ENCODE peak calls at places on chromosomes 5 and 9, in seven cellular contexts. E is mesendoderm, A is IMR-90, M is neuronal stem cell, J is H1, K is H9, R is trophoblast cell. I is an unnamed sample.

GRCh38 chr5:138469540-138470321 is 4.5 kb downstream of the EGR1 start:
- DNase-seq in E (peak; percentile 65), A (peak; percentile 91), M (no peak), J (peak; percentile 31), K (peak; percentile 80), R (peak; percentile 81), I (peak; percentile 98)

GRCh38 chr9:14031015-14031414 is 282.9 kb downstream of the NFIB start:
- DNase-seq in E (peak; percentile 76), A (peak; percentile 18), M (peak; percentile 29), J (no peak), K (peak; percentile 48), R (no peak), I (peak; percentile 64)

GRCh38 chr9:92706218-92706940 is 36.4 kb upstream of the IPPK start:
- DNase-seq in E (peak; percentile 78), A (no peak), M (no peak), J (no peak), K (peak; percentile 79), R (peak; percentile 68), I (no peak)

GRCh38 chr9:87497604-87498045 is at the start of gene DAPK1:
- DNase-seq in E (peak; percentile 93), A (no peak), M (peak; percentile 72), J (no peak), K (peak; percentile 83), R (peak; percentile 84), I (peak; percentile 43)

GRCh38 chr5:41196197-41196596 is 17.1 kb downstream of the C6 start:
- DNase-seq in E (no peak), A (peak; percentile 31), M (no peak), J (no peak), K (no peak), R (no peak), I (no peak)

GRCh38 chr9:35828716-35829083 is at the start of gene FAM221B:
- DNase-seq in E (peak; percentile 66), A (no peak), M (peak; percentile 77), J (no peak), K (peak; percentile 86), R (peak; percentile 10), I (no peak)

GRCh38 chr5:62564101-62564500 is 14.5 kb upstream of the LRRC70 start:
- DNase-seq in E (no peak), A (no peak), M (no peak), J (no peak), K (no peak), R (no peak), I (no peak)

GRCh38 chr5:15807861-15808260 is 307.9 kb downstream of the FBXL7 start:
- DNase-seq in E (no peak), A (peak; percentile 28), M (no peak), J (no peak), K (no peak), R (no peak), I (no peak)

GRCh38 chr5:180172447-180173197 is 36.4 kb downstream of the RASGEF1C start:
- DNase-seq in E (no peak), A (no peak), M (no peak), J (no peak), K (no peak), R (no peak), I (no peak)

GRCh38 chr5:150517272-150518152 is 9.6 kb downstream of the NDST1 start:
- DNase-seq in E (peak; percentile 47), A (peak; percentile 98), M (no peak), J (no peak), K (no peak), R (peak; percentile 62), I (peak; percentile 85)

GRCh38 chr5:114449836-114450515 is 88.1 kb downstream of the KCNN2 start:
- DNase-seq in E (peak; percentile 80), A (peak; percentile 72), M (peak; percentile 64), J (peak; percentile 43), K (peak; percentile 79), R (peak; percentile 70), I (peak; percentile 87)

GRCh38 chr5:81665795-81666194 is 85.1 kb downstream of the SSBP2 start:
- DNase-seq in E (no peak), A (no peak), M (no peak), J (no peak), K (no peak), R (no peak), I (no peak)

GRCh38 chr5:147835386-147835798 is 3.9 kb upstream of the SPINK1 start:
- DNase-seq in E (no peak), A (no peak), M (no peak), J (no peak), K (no peak), R (peak; percentile 40), I (peak; percentile 53)

GRCh38 chr5:59007460-59008063 is 424.7 kb downstream of the RAB3C start:
- DNase-seq in E (peak; percentile 31), A (peak; percentile 39), M (no peak), J (no peak), K (no peak), R (peak; percentile 72), I (peak; percentile 37)

GRCh38 chr5:180853522-180853921 is 7.6 kb downstream of the ZFP62 start:
- DNase-seq in E (no peak), A (no peak), M (no peak), J (no peak), K (no peak), R (no peak), I (no peak)

GRCh38 chr5:66945389-66946349 is 250.9 kb downstream of the CD180 start:
- DNase-seq in E (peak; percentile 40), A (peak; percentile 24), M (no peak), J (no peak), K (no peak), R (peak; percentile 13), I (peak; percentile 49)

GRCh38 chr5:140041492-140042421 is 1.3 kb downstream of the NRG2 start:
- DNase-seq in E (peak; percentile 25), A (peak; percentile 12), M (no peak), J (no peak), K (peak; percentile 55), R (peak; percentile 36), I (peak; percentile 55)

GRCh38 chr9:106861585-106862114 is 1.3 kb upstream of the ZNF462 start:
- DNase-seq in E (peak; percentile 68), A (no peak), M (no peak), J (no peak), K (no peak), R (peak; percentile 29), I (no peak)

GRCh38 chr9:127027694-127028093 is 94.7 kb downstream of the ANGPTL2 start:
- DNase-seq in E (peak; percentile 84), A (no peak), M (no peak), J (no peak), K (no peak), R (no peak), I (no peak)

GRCh38 chr5:57247765-57248164 is 73.9 kb downstream of the GPBP1 start:
- DNase-seq in E (no peak), A (no peak), M (no peak), J (no peak), K (no peak), R (no peak), I (no peak)

GRCh38 chr5:57244331-57244730 is 70.5 kb downstream of the GPBP1 start:
- DNase-seq in E (peak; percentile 60), A (no peak), M (no peak), J (no peak), K (no peak), R (peak; percentile 64), I (no peak)

GRCh38 chr5:57249251-57249874 is 75.5 kb downstream of the GPBP1 start:
- DNase-seq in E (no peak), A (no peak), M (no peak), J (no peak), K (no peak), R (no peak), I (no peak)

GRCh38 chr5:57243286-57244137 is 69.7 kb downstream of the GPBP1 start:
- DNase-seq in E (no peak), A (no peak), M (no peak), J (no peak), K (no peak), R (peak; percentile 33), I (peak; percentile 11)

GRCh38 chr5:57246426-57246825 is 72.6 kb downstream of the GPBP1 start:
- DNase-seq in E (no peak), A (no peak), M (no peak), J (no peak), K (no peak), R (no peak), I (no peak)
- H2BK120ac ChIP-seq in E (no peak overlapping the region), A (no peak overlapping the region), M (no peak overlapping the region), J (no peak overlapping the region), K (no peak overlapping the region), R (no peak overlapping the region), I (no peak overlapping the region)

GRCh38 chr9:113746486-113746885 is 129.6 kb upstream of the ZNF618 start:
- DNase-seq in E (no peak), A (no peak), M (no peak), J (no peak), K (no peak), R (no peak), I (no peak)

GRCh38 chr9:113738506-113738897 is 137.6 kb upstream of the ZNF618 start:
- DNase-seq in E (no peak), A (no peak), M (no peak), J (no peak), K (no peak), R (no peak), I (no peak)

GRCh38 chr9:113742878-113743277 is 133.2 kb upstream of the ZNF618 start:
- DNase-seq in E (peak; percentile 59), A (no peak), M (no peak), J (no peak), K (no peak), R (peak; percentile 7), I (no peak)

GRCh38 chr9:113738898-113739604 is 137.1 kb upstream of the ZNF618 start:
- DNase-seq in E (peak; percentile 52), A (no peak), M (no peak), J (no peak), K (peak; percentile 42), R (no peak), I (peak; percentile 6)

GRCh38 chr9:113742471-113742870 is 133.6 kb upstream of the ZNF618 start:
- DNase-seq in E (peak; percentile 17), A (no peak), M (no peak), J (no peak), K (peak; percentile 38), R (no peak), I (no peak)
- H3K9ac ChIP-seq in E (no peak overlapping the region), A (no peak overlapping the region), M (no peak overlapping the region), J (no peak overlapping the region), K (no peak overlapping the region), R (no peak overlapping the region), I (no peak overlapping the region)

GRCh38 chr9:125646222-125647100 is 60.5 kb downstream of the MAPKAP1 start:
- DNase-seq in E (no peak), A (no peak), M (no peak), J (no peak), K (no peak), R (no peak), I (peak; percentile 52)
- H2BK120ac ChIP-seq in E (no peak overlapping the region), A (peak overlapping the region; percentile 17), M (no peak overlapping the region), J (no peak overlapping the region), K (no peak overlapping the region), R (no peak overlapping the region), I (no peak overlapping the region)

DNA sequence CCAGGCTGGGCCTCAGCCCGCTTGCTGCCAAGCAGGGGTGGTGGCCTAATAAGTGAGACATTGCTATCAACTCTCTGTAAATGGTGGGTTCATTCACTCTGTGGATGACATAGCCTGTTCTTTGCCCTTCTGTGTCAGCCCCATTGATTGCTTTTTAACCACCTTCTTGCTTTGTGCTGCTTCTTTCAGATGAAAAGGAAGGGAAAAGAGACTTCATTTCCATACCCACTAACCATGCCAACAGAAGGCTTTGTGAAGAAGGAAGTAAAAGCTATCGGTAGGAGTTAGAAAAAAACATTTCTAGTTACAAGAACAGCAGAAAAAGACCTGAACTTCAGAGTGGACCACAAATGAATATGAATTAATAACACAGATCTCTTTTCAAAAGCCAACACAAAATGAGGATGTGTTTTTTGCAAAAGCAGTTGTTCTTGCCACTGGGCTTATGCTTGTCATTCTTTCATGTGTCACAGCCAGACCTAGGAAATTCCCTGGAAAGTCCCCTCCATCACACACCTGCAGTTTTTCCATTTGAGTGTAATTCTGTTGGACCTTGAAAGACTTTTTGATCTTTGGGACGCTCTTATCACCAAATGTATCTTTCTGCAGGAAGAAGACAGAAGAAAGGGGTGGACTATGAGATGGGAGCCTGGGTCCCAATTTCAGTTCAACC is 507.8 kb downstream of the CCDC171 start:
- DNase-seq in E (no peak), A (no peak), M (no peak), J (no peak), K (no peak), R (no peak), I (no peak)
- H3K9ac ChIP-seq in E (no peak overlapping the region), A (no peak overlapping the region), M (no peak overlapping the region), J (no peak overlapping the region), K (no peak overlapping the region), R (no peak overlapping the region), I (no peak overlapping the region)

I was measured in mesenchymal stem cell.